ENCODE peak calls at places on chromosomes 13 and 19, in eight cellular contexts. Q, M, U, N, R, K, Y and T are unnamed samples. For H3K36me3, the result is how much of the 10 kb centered on the place peaks cover.

GRCh38 chr19:38617764-38618589 is at the start of gene MAP4K1:
- DNase-seq in Q (no peak), M (no peak), U (peak), N (no peak), R (no peak), K (no peak), Y (peak), T (no peak)

GRCh38 chr13:30619731-30620130 is 2.0 kb downstream of the USPL1 start:
- DNase-seq in Q (no peak), M (no peak), U (no peak), N (no peak), R (no peak), K (no peak), Y (no peak), T (no peak)

GRCh38 chr13:35818577-35819165 is 312.5 kb downstream of the DCLK1 start:
- DNase-seq in Q (no peak), M (no peak), U (peak), N (no peak), R (no peak), K (no peak), Y (no peak), T (no peak)

GRCh38 chr13:72508392-72508791 is 219.0 kb downstream of the MZT1 start:
- DNase-seq in Q (no peak), M (no peak), U (no peak), N (no peak), R (no peak), K (no peak), Y (no peak), T (no peak)

GRCh38 chr13:46613409-46614049 is 60.6 kb downstream of the LRCH1 start:
- DNase-seq in Q (no peak), M (no peak), U (peak), N (no peak), R (no peak), K (no peak), Y (no peak), T (no peak)

GRCh38 chr13:112447761-112448603 is 71.8 kb downstream of the SPACA7 start:
- DNase-seq in Q (no peak), M (no peak), U (no peak), N (no peak), R (no peak), K (no peak), Y (no peak), T (no peak)

GRCh38 chr19:18379803-18380747 is 5.9 kb upstream of the GDF15 start:
- DNase-seq in Q (peak), M (peak), U (peak), N (peak), R (peak), K (peak), Y (peak), T (no peak)

GRCh38 chr19:892243-892996 is 567 bp downstream of the MED16 start:
- DNase-seq in Q (no peak), M (no peak), U (peak), N (no peak), R (no peak), K (no peak), Y (no peak), T (no peak)

GRCh38 chr13:28754698-28755545 is 36.2 kb upstream of the SLC46A3 start:
- DNase-seq in Q (no peak), M (peak), U (peak), N (peak), R (no peak), K (no peak), Y (no peak), T (no peak)

GRCh38 chr13:72763411-72763810 is 18.3 kb downstream of the DIS3 start:
- DNase-seq in Q (no peak), M (no peak), U (no peak), N (no peak), R (no peak), K (no peak), Y (no peak), T (no peak)

GRCh38 chr19:7328647-7329046 is 20.1 kb upstream of the ARHGEF18 start:
- DNase-seq in Q (no peak), M (no peak), U (no peak), N (no peak), R (no peak), K (no peak), Y (no peak), T (no peak)

GRCh38 chr19:14758816-14759215 is 19.5 kb downstream of the ADGRE2 start:
- DNase-seq in Q (no peak), M (peak), U (peak), N (no peak), R (no peak), K (no peak), Y (no peak), T (no peak)

GRCh38 chr19:16521715-16522289 is 20.4 kb downstream of the CHERP start:
- DNase-seq in Q (no peak), M (no peak), U (no peak), N (no peak), R (no peak), K (no peak), Y (no peak), T (no peak)

GRCh38 chr13:53343345-53343744 is 314.7 kb downstream of the OLFM4 start:
- DNase-seq in Q (no peak), M (no peak), U (peak), N (no peak), R (no peak), K (no peak), Y (no peak), T (no peak)

GRCh38 chr19:4557971-4558941 is 1.2 kb downstream of the SEMA6B start:
- DNase-seq in Q (no peak), M (peak), U (peak), N (no peak), R (no peak), K (no peak), Y (no peak), T (no peak)

GRCh38 chr13:27791146-27791900 is 960 bp upstream of the GSX1 start:
- DNase-seq in Q (no peak), M (no peak), U (peak), N (no peak), R (no peak), K (no peak), Y (no peak), T (no peak)

GRCh38 chr13:72255908-72256307 is 388.9 kb upstream of the DACH1 start:
- DNase-seq in Q (no peak), M (peak), U (peak), N (peak), R (no peak), K (no peak), Y (no peak), T (no peak)

GRCh38 chr19:48549380-48549779 is 2.6 kb upstream of the SULT2B1 start:
- DNase-seq in Q (no peak), M (no peak), U (no peak), N (no peak), R (no peak), K (no peak), Y (no peak), T (no peak)

GRCh38 chr13:43077446-43077845 is 54.1 kb downstream of the DNAJC15 start:
- DNase-seq in Q (no peak), M (no peak), U (no peak), N (no peak), R (no peak), K (no peak), Y (no peak), T (no peak)

GRCh38 chr13:75136151-75136550 is 345.8 kb downstream of the TBC1D4 start:
- DNase-seq in Q (no peak), M (no peak), U (no peak), N (no peak), R (no peak), K (no peak), Y (no peak), T (no peak)

DNA sequence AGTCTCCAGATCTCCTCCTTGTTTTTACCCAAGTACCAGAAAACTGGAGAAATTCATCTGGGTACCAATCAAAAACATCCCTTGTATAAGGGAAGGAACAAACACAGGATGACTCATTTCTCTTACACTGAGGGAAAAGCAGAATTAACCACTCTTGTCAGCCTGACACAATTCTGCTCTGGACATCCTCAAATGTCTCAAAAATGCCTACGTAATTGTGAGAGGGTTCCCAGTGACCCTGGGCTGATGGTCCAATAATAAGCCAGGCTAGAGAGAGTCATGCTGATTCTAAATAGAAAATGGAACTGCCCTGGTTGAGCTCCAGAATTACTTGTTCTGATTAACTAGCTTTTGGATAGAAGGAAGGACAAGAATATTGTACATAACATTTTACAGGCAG is 14.5 kb downstream of the ZNF708 start:
- DNase-seq in Q (no peak), M (no peak), U (no peak), N (no peak), R (no peak), K (no peak), Y (no peak), T (no peak)
- H3K36me3 ChIP-seq in Q (under half), M (under half), U (under half), N (under half), R (under half), K (under half), Y (under half), T (under half)

GRCh38 chr19:55685776-55686175 is 10.8 kb downstream of the EPN1 start:
- DNase-seq in Q (no peak), M (no peak), U (no peak), N (no peak), R (no peak), K (no peak), Y (no peak), T (no peak)

GRCh38 chr19:55687281-55688172 is 12.5 kb downstream of the EPN1 start:
- DNase-seq in Q (no peak), M (no peak), U (no peak), N (no peak), R (no peak), K (no peak), Y (no peak), T (no peak)

GRCh38 chr19:55686311-55687050 is 11.5 kb downstream of the EPN1 start:
- DNase-seq in Q (no peak), M (no peak), U (no peak), N (no peak), R (no peak), K (no peak), Y (no peak), T (no peak)

GRCh38 chr19:55683449-55684261 is 8.6 kb downstream of the EPN1 start:
- DNase-seq in Q (no peak), M (peak), U (no peak), N (no peak), R (no peak), K (no peak), Y (peak), T (no peak)

DNA sequence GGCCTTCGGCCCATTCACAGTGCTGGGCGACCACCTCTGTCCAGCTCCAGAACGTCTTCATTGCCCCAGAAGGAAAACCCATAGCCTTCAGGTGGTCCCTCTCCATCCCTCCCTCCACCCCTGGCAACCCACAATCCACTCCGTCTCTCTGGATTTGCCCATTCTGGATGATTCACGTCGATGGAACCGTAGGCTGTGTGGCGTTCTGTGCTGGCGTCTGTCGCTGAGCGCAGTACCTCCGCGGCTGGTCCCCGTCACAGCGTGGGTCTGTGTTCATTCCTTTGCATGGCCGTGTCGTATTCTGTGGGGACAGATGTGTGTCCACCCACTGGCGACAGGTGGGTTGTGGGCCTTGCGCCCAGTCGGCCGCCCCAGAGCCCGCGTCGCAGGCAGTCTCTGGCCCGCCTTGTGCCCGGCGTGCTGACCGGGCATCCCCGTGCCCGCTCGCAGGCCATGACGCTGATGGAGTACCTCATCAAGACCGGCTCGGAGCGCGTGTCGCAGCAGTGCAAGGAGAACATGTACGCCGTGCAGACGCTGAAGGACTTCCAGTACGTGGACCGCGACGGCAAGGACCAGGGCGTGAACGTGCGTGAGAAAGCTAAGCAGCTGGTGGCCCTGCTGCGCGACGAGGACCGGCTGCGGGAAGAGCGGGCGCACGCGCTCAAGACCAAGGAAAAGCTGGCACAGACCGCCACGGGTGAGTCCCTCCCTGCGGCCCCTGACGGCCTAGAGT is 10.1 kb downstream of the EPN1 start:
- DNase-seq in Q (no peak), M (no peak), U (no peak), N (no peak), R (no peak), K (no peak), Y (peak), T (no peak)
- H3K36me3 ChIP-seq in Q (under half), M (under half), U (under half), N (under half), R (half or more), K (under half), Y (under half), T (under half)

GRCh38 chr19:54190503-54190941 is 586 bp upstream of the TSEN34 start:
- DNase-seq in Q (peak), M (peak), U (peak), N (peak), R (peak), K (peak), Y (peak), T (peak)
- H3K36me3 ChIP-seq in Q (under half), M (under half), U (under half), N (under half), R (under half), K (under half), Y (under half), T (under half)

GRCh38 chr19:33111587-33111986 is 20.3 kb upstream of the WDR88 start:
- DNase-seq in Q (no peak), M (no peak), U (no peak), N (no peak), R (no peak), K (no peak), Y (no peak), T (no peak)

GRCh38 chr19:33110201-33110910 is 21.6 kb upstream of the WDR88 start:
- DNase-seq in Q (peak), M (no peak), U (no peak), N (peak), R (no peak), K (no peak), Y (no peak), T (no peak)

GRCh38 chr19:33118643-33119042 is 13.3 kb upstream of the WDR88 start:
- DNase-seq in Q (no peak), M (no peak), U (no peak), N (no peak), R (no peak), K (no peak), Y (no peak), T (no peak)

GRCh38 chr19:33114302-33114701 is 17.6 kb upstream of the WDR88 start:
- DNase-seq in Q (no peak), M (no peak), U (no peak), N (no peak), R (no peak), K (no peak), Y (no peak), T (no peak)
- H3K36me3 ChIP-seq in Q (under half), M (under half), U (under half), N (under half), R (half or more), K (under half), Y (under half), T (under half)

GRCh38 chr13:41050041-41050440 is 11.3 kb upstream of the WBP4 start:
- DNase-seq in Q (no peak), M (no peak), U (no peak), N (no peak), R (no peak), K (no peak), Y (no peak), T (no peak)
- H3K36me3 ChIP-seq in Q (under half), M (under half), U (under half), N (under half), R (under half), K (under half), Y (under half), T (under half)

GRCh38 chr19:47200530-47200929 is 30.5 kb downstream of the BBC3 start:
- DNase-seq in Q (no peak), M (no peak), U (no peak), N (no peak), R (no peak), K (no peak), Y (no peak), T (no peak)
- H3K36me3 ChIP-seq in Q (under half), M (under half), U (half or more), N (under half), R (under half), K (under half), Y (under half), T (under half)

GRCh38 chr13:59664586-59664985 is 499.1 kb downstream of the DIAPH3 start:
- DNase-seq in Q (no peak), M (no peak), U (no peak), N (no peak), R (no peak), K (no peak), Y (no peak), T (no peak)
- H3K36me3 ChIP-seq in Q (under half), M (under half), U (under half), N (under half), R (under half), K (under half), Y (under half), T (under half)

GRCh38 chr19:45444318-45445041 is 20.8 kb upstream of the ERCC1 start:
- DNase-seq in Q (peak), M (peak), U (peak), N (peak), R (peak), K (no peak), Y (peak), T (no peak)
- H3K36me3 ChIP-seq in Q (under half), M (under half), U (under half), N (under half), R (under half), K (under half), Y (under half), T (under half)

DNA sequence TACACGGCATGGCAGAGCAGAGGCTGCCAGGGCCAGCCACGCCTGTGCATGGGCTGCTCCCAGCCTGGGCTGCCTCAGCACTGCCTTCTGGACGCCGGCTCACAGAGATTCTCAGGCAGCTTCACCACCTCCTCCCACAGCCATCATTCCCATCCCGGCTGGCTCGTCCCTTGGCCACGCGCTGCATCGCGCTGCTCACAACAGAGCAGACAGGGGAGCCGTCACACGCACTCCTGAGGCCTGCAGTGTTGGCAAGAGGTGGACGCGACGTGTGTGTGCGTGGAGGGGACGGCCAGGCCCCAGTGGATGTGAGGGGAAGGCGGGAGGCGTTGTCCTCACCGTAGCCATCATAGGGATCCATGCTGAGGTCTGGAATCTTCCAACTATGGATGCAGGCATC is 7.6 kb upstream of the PRKD2 start:
- DNase-seq in Q (peak), M (no peak), U (no peak), N (no peak), R (no peak), K (no peak), Y (no peak), T (no peak)
- H3K36me3 ChIP-seq in Q (under half), M (under half), U (under half), N (half or more), R (half or more), K (half or more), Y (under half), T (half or more)